ENCODE peak calls at places on chromosomes 11 and 22, in six cellular contexts. W, P, H, K, M and X are unnamed samples.

GRCh38 chr11:111446404-111447152 is 65.6 kb downstream of the BTG4 start:
- DNase-seq in W (peak), P (peak), H (peak), K (peak), M (peak), X (peak)

GRCh38 chr11:74018331-74019005 is 9.6 kb upstream of the UCP3 start:
- DNase-seq in W (peak), P (peak), H (no peak), K (no peak), M (no peak), X (peak)

GRCh38 chr11:10719616-10720015 is 26.1 kb upstream of the IRAG1 start:
- DNase-seq in W (no peak), P (no peak), H (no peak), K (no peak), M (no peak), X (no peak)

GRCh38 chr22:27801616-27802388 is at the start of gene MN1:
- DNase-seq in W (no peak), P (peak), H (peak), K (no peak), M (peak), X (peak)

GRCh38 chr11:8649361-8649760 is 33.1 kb downstream of the TRIM66 start:
- DNase-seq in W (peak), P (peak), H (no peak), K (no peak), M (no peak), X (no peak)

GRCh38 chr11:61959678-61960077 is 7.8 kb downstream of the FTH1 start:
- DNase-seq in W (no peak), P (no peak), H (no peak), K (no peak), M (no peak), X (no peak)

GRCh38 chr22:31343235-31344191 is 2.6 kb downstream of the PATZ1 start:
- DNase-seq in W (no peak), P (peak), H (no peak), K (no peak), M (peak), X (peak)

GRCh38 chr11:548700-549603 is 11.6 kb downstream of the LMNTD2 start:
- DNase-seq in W (no peak), P (peak), H (no peak), K (no peak), M (no peak), X (no peak)

GRCh38 chr11:20372081-20372480 is 8.6 kb downstream of the HTATIP2 start:
- DNase-seq in W (no peak), P (no peak), H (no peak), K (no peak), M (no peak), X (no peak)

GRCh38 chr11:113296447-113297205 is 17.8 kb upstream of the TTC12 start:
- DNase-seq in W (no peak), P (no peak), H (no peak), K (no peak), M (no peak), X (no peak)

GRCh38 chr11:44128729-44129128 is 33.3 kb downstream of the EXT2 start:
- DNase-seq in W (no peak), P (no peak), H (no peak), K (no peak), M (no peak), X (no peak)

GRCh38 chr11:84721561-84721961 is 905.6 kb downstream of the DLG2 start:
- DNase-seq in W (no peak), P (no peak), H (no peak), K (no peak), M (no peak), X (no peak)

GRCh38 chr22:17884084-17884483 is 109.8 kb upstream of the BID start:
- DNase-seq in W (no peak), P (no peak), H (no peak), K (no peak), M (no peak), X (no peak)

GRCh38 chr11:44484211-44484610 is 81.3 kb upstream of the CD82 start:
- DNase-seq in W (no peak), P (peak), H (no peak), K (no peak), M (peak), X (no peak)

GRCh38 chr22:45290410-45290936 is 5.7 kb downstream of the UPK3A start:
- DNase-seq in W (peak), P (peak), H (no peak), K (no peak), M (peak), X (no peak)

GRCh38 chr11:68942751-68943271 is 38.0 kb downstream of the MRGPRD start:
- DNase-seq in W (no peak), P (peak), H (no peak), K (no peak), M (no peak), X (no peak)

GRCh38 chr22:32063701-32064100 is 20.6 kb downstream of the SLC5A1 start:
- DNase-seq in W (no peak), P (no peak), H (no peak), K (no peak), M (no peak), X (no peak)

GRCh38 chr11:117096140-117096972 is 1.9 kb downstream of the SIK3 start:
- DNase-seq in W (no peak), P (peak), H (peak), K (no peak), M (peak), X (peak)

GRCh38 chr11:84501750-84502149 is 1125.4 kb downstream of the DLG2 start:
- DNase-seq in W (no peak), P (no peak), H (no peak), K (no peak), M (no peak), X (no peak)

GRCh38 chr11:59556115-59556882 is 45.0 kb downstream of the OR4D9 start:
- DNase-seq in W (peak), P (peak), H (no peak), K (peak), M (peak), X (peak)

GRCh38 chr22:40332319-40332781 is 13.9 kb upstream of the ADSL start:
- DNase-seq in W (peak), P (peak), H (no peak), K (no peak), M (no peak), X (no peak)

GRCh38 chr11:45964911-45965389 is 42.5 kb downstream of the LARGE2 start:
- DNase-seq in W (peak), P (peak), H (peak), K (peak), M (peak), X (no peak)

GRCh38 chr11:120065176-120065575 is 72.7 kb downstream of the TRIM29 start:
- DNase-seq in W (no peak), P (no peak), H (no peak), K (no peak), M (no peak), X (no peak)

GRCh38 chr11:69696749-69697488 is 6.9 kb downstream of the FGF19 start:
- DNase-seq in W (no peak), P (no peak), H (no peak), K (no peak), M (peak), X (no peak)

GRCh38 chr11:80054582-80055165 is 613.8 kb upstream of the TENM4 start:
- DNase-seq in W (no peak), P (no peak), H (no peak), K (no peak), M (no peak), X (no peak)